ENCODE peak calls at places on chromosomes 13 and 19, in four cellular contexts. K is left ventricle myocardium inferior, W is left lung, S is spleen. L is an unnamed sample.

GRCh38 chr19:28118235-28118634 is 1094.7 kb downstream of the UQCRFS1 start:
- DNase-seq in W (no peak), S (no peak), K (no peak), L (no peak)

GRCh38 chr13:41960700-41961697 is at the start of gene VWA8:
- DNase-seq in S (peak), K (peak), W (peak), L (peak)

GRCh38 chr19:35327642-35328041 is 1.3 kb upstream of the CD22 start:
- DNase-seq in W (no peak), K (no peak), S (no peak), L (no peak)

GRCh38 chr19:42563352-42564210 is 31.1 kb downstream of the CEACAM8 start:
- DNase-seq in K (no peak), W (no peak), S (no peak), L (no peak)

GRCh38 chr19:35013047-35013819 is 13.1 kb downstream of the GRAMD1A start:
- DNase-seq in S (peak), K (peak), W (peak), L (peak)

GRCh38 chr13:54379461-54379860 is 1350.8 kb downstream of the OLFM4 start:
- DNase-seq in K (no peak), S (no peak), W (no peak), L (no peak)

GRCh38 chr13:45046445-45046844 is 57.1 kb downstream of the GPALPP1 start:
- DNase-seq in W (no peak), S (no peak), K (no peak), L (no peak)

GRCh38 chr19:30222993-30223865 is 149.0 kb upstream of the ZNF536 start:
- DNase-seq in W (no peak), K (no peak), S (no peak), L (no peak)

GRCh38 chr19:18203408-18203862 is 407 bp downstream of the RAB3A start:
- DNase-seq in W (peak), S (peak), K (peak), L (peak)

GRCh38 chr13:71902676-71903075 is 35.7 kb upstream of the DACH1 start:
- DNase-seq in W (no peak), K (no peak), S (no peak), L (no peak)

GRCh38 chr13:98258226-98258625 is 81.2 kb upstream of the RNF113B start:
- DNase-seq in W (no peak), S (no peak), K (no peak), L (no peak)

GRCh38 chr19:19775891-19776205 is 42.9 kb upstream of the ZNF14 start:
- DNase-seq in K (no peak), S (no peak), W (no peak), L (no peak)

GRCh38 chr19:19774354-19775033 is 41.6 kb upstream of the ZNF14 start:
- DNase-seq in W (no peak), K (no peak), S (no peak), L (no peak)

GRCh38 chr19:19776206-19777008 is 43.5 kb upstream of the ZNF14 start:
- DNase-seq in W (peak), S (peak), K (peak), L (peak)

GRCh38 chr19:19778666-19779065 is 42.9 kb downstream of the ZNF506 start:
- DNase-seq in S (no peak), W (no peak), K (no peak), L (no peak)

DNA sequence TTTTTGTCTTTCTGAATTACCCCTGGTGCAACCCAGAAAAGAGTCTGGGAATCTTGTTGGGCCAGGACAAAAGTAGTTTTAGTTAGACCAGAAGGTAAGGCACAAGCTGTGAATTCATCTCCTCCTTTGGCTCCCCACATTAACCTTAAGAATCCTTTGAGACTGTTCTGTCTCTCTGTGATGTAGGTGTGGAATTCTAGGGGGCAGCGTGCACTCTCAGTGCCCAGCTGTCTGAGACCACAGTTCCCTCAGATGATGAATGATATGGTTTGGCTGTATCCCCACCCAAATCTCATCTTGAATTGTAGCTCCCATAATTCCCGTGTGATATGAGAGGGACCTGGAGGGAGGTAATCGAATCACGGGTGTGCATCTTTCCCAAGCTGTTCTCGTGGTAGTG is 43.9 kb downstream of the ZNF506 start:
- DNase-seq in K (no peak), W (no peak), S (no peak), L (no peak)
- H3K27ac ChIP-seq in K (no peak), W (no peak), S (no peak), L (no peak)

GRCh38 chr13:106499905-106500304 is 35.6 kb downstream of the EFNB2 start:
- DNase-seq in W (no peak), S (no peak), K (no peak), L (no peak)

GRCh38 chr13:106499113-106499512 is 36.3 kb downstream of the EFNB2 start:
- DNase-seq in K (no peak), S (no peak), W (no peak), L (no peak)

GRCh38 chr13:106498158-106498557 is 37.3 kb downstream of the EFNB2 start:
- DNase-seq in S (no peak), W (no peak), K (no peak), L (no peak)

GRCh38 chr13:106497079-106497478 is 38.4 kb downstream of the EFNB2 start:
- DNase-seq in W (no peak), S (no peak), K (no peak), L (no peak)

DNA sequence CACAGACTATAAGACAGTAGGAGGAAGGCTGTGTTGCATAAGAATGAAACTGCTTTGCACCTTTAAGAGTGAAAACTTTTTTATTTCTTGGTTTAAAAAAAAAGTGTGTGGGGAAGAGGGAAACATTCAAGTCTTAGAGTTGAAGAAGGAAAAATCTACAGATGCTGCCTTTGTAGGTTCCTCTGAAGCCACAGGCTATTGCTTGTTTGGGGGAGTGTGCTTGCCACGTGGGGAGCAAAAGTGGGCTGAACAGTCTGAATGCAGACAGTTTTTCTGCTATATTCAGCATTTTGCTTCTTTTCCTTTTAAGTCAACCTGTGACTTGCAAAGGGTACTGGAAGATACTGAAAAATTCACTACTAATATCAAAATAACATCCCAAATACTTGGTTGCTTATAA is 36.9 kb downstream of the EFNB2 start:
- DNase-seq in W (no peak), K (no peak), S (no peak), L (peak)
- H3K27ac ChIP-seq in W (no peak), K (peak), S (no peak), L (peak)

GRCh38 chr19:13082192-13083007 is 20.3 kb downstream of the LYL1 start:
- DNase-seq in S (no peak), W (no peak), K (no peak), L (peak)
- H3K27ac ChIP-seq in S (no peak), W (peak), K (peak), L (peak)

GRCh38 chr19:50383307-50383851 is 768 bp upstream of the POLD1 start:
- DNase-seq in S (no peak), K (no peak), W (no peak), L (no peak)

GRCh38 chr19:50384685-50385535 is 763 bp downstream of the POLD1 start:
- DNase-seq in S (no peak), K (no peak), W (peak), L (no peak)

GRCh38 chr19:50387868-50388245 is 3.7 kb downstream of the POLD1 start:
- DNase-seq in K (no peak), W (no peak), S (no peak), L (no peak)

GRCh38 chr19:50383852-50384684 is at the start of gene POLD1:
- DNase-seq in S (peak), K (peak), W (peak), L (peak)

GRCh38 chr19:50387176-50387867 is 3.2 kb downstream of the POLD1 start:
- DNase-seq in W (peak), S (no peak), K (no peak), L (no peak)
- H3K27ac ChIP-seq in W (peak), S (peak), K (no peak), L (no peak)

GRCh38 chr19:16136185-16137067 is 7.1 kb upstream of the HSH2D start:
- DNase-seq in W (no peak), K (no peak), S (no peak), L (no peak)
- H3K27ac ChIP-seq in W (no peak), K (no peak), S (no peak), L (no peak)

DNA sequence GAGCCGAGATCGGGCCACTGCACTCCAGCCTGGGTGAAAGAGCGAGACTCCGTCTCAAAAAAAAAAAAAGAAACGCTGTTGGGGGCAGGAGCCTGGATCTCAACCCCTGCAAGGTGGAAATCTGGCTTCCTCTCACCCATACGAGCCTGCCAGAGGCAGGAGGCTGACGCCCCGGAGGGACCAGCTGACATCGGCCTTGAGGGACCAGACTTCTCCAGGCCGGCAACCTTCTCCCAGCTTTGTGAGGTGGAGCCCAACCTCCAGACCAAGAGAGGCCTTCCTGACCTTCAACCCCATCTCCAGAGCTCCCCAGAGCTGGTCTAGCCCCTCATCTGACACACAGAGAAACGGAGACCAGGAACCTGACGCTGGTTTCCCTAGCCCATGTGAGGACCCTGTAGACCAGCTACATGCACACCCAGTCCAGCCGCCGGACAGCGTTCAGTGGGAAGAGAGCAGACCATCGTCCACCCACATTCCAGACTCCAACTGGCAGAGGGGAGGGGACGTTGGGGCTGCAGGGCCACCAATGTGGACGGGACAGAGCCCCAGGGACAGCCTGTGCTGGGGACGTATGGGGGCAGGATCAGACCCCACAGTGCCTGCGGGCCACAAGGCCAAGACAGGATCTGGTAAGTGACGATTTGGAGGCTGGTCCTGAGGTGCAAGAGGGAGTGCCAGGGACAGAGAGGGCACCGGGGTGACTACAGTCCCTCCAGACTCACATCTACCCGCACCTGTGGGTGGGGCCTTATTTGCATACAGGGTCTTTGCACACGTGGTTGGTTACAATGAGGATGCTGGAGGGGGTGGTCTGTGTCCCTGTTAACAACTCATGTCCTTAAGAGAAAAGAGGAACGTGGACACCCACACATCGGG is 11.4 kb downstream of the SBNO2 start:
- DNase-seq in S (peak), W (no peak), K (no peak), L (no peak)
- H3K27ac ChIP-seq in S (peak), W (no peak), K (peak), L (no peak)

L was measured in substantia nigra.